ENCODE peak calls at places on chromosomes 5 and 9, in four cellular contexts. H is K562, Z is HepG2, Q is GM12878. I is an unnamed sample. For H3K4me1, the result is how much of the 10 kb centered on the place peaks cover.

GRCh38 chr5:135895474-135896006 is at the start of gene IL9:
- DNase-seq in H (no peak), Z (no peak), Q (no peak), I (no peak)

GRCh38 chr5:141647242-141647641 is 4.0 kb downstream of the FCHSD1 start:
- DNase-seq in H (no peak), Z (no peak), Q (no peak), I (no peak)

GRCh38 chr9:112174223-112174964 is 703 bp downstream of the SUSD1 start:
- DNase-seq in H (peak), Z (peak), Q (peak), I (peak)

GRCh38 chr9:13728121-13728520 is 448.6 kb upstream of the MPDZ start:
- DNase-seq in H (no peak), Z (no peak), Q (no peak), I (no peak)

GRCh38 chr9:69261636-69262035 is 63.4 kb upstream of the ENTREP1 start:
- DNase-seq in H (no peak), Z (no peak), Q (no peak), I (no peak)

GRCh38 chr5:9546973-9547947 is 1.4 kb upstream of the SEMA5A start:
- DNase-seq in H (no peak), Z (no peak), Q (no peak), I (no peak)

GRCh38 chr5:134451618-134452505 is 40.2 kb upstream of the CDKN2AIPNL start:
- DNase-seq in H (peak), Z (no peak), Q (no peak), I (peak)

GRCh38 chr5:93995126-93995621 is 253.8 kb upstream of the POU5F2 start:
- DNase-seq in H (no peak), Z (no peak), Q (peak), I (no peak)

GRCh38 chr9:91810286-91810905 is 139.6 kb downstream of the ROR2 start:
- DNase-seq in H (no peak), Z (no peak), Q (no peak), I (no peak)

GRCh38 chr5:73862796-73863195 is 236.8 kb downstream of the ARHGEF28 start:
- DNase-seq in H (no peak), Z (no peak), Q (no peak), I (no peak)

GRCh38 chr9:132651259-132651658 is 18.5 kb downstream of the DDX31 start:
- DNase-seq in H (no peak), Z (no peak), Q (no peak), I (peak)

GRCh38 chr5:33362915-33363314 is 77.8 kb upstream of the TARS1 start:
- DNase-seq in H (no peak), Z (no peak), Q (no peak), I (no peak)

GRCh38 chr9:111559000-111559610 is 34.1 kb downstream of the ZNF483 start:
- DNase-seq in H (no peak), Z (no peak), Q (no peak), I (no peak)

GRCh38 chr9:123364241-123364824 is 8.3 kb downstream of the CRB2 start:
- DNase-seq in H (peak), Z (no peak), Q (no peak), I (no peak)

GRCh38 chr5:1794896-1795290 is 4.7 kb downstream of the MRPL36 start:
- DNase-seq in H (no peak), Z (no peak), Q (no peak), I (no peak)

DNA sequence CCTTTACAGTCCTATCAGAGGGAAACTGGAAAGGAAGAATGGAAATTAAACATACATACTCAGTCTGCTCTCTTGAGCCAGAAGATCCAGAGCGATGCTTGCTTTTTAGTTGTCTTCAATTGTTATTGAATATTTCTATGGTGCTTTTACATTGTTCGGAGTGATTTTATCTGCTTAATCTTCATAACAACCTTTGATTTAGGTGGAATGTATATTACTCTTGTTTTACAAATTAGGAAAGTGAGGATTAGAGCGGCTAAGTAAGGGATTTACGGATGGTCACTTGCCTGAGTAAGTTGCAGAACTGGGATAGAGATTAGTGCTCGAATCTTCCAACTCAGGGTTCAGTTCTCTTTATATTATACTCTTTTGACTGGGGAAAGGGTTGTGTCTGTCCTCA is 69.1 kb downstream of the PBX3 start:
- DNase-seq in H (no peak), Z (no peak), Q (no peak), I (no peak)
- TF ChIP-seq MAX in H (no peak), Z (no peak), Q (no peak), I (no peak)

GRCh38 chr9:125603478-125604021 is 103.5 kb downstream of the MAPKAP1 start:
- DNase-seq in H (no peak), Z (no peak), Q (no peak), I (no peak)
- H3K4me1 ChIP-seq in H (under half), Z (under half), Q (under half), I (under half)

GRCh38 chr9:137382728-137383452 is 40.1 kb downstream of the EXD3 start:
- DNase-seq in H (peak), Z (no peak), Q (no peak), I (no peak)
- TF ChIP-seq CHD4 in H (no peak), Z (no peak), Q (no peak), I (no peak)

GRCh38 chr9:84107995-84108394 is 127.4 kb downstream of the RMI1 start:
- DNase-seq in H (no peak), Z (no peak), Q (no peak), I (no peak)
- TF ChIP-seq MAX in H (no peak), Z (no peak), Q (no peak), I (no peak)

GRCh38 chr9:79501546-79501945 is 70.2 kb upstream of the TLE4 start:
- DNase-seq in H (peak), Z (no peak), Q (no peak), I (no peak)
- H3K4me1 ChIP-seq in H (under half), Z (under half), Q (under half), I (under half)

GRCh38 chr5:176528761-176529115 is 8.5 kb downstream of the RNF44 start:
- DNase-seq in H (no peak), Z (no peak), Q (no peak), I (no peak)

GRCh38 chr5:176530983-176531901 is 6.0 kb downstream of the RNF44 start:
- DNase-seq in H (no peak), Z (no peak), Q (no peak), I (no peak)

GRCh38 chr5:176530406-176530982 is 6.7 kb downstream of the RNF44 start:
- DNase-seq in H (no peak), Z (no peak), Q (no peak), I (no peak)

GRCh38 chr5:176529116-176529823 is 7.9 kb downstream of the RNF44 start:
- DNase-seq in H (no peak), Z (no peak), Q (no peak), I (no peak)

GRCh38 chr5:176529824-176530195 is 7.4 kb downstream of the RNF44 start:
- DNase-seq in H (no peak), Z (no peak), Q (no peak), I (no peak)
- TF ChIP-seq CHD4 in H (no peak), Z (no peak), Q (no peak), I (no peak)

GRCh38 chr5:107765685-107766063 is 94.9 kb upstream of the EFNA5 start:
- DNase-seq in H (no peak), Z (no peak), Q (no peak), I (no peak)
- TF ChIP-seq MAX in H (no peak), Z (no peak), Q (no peak), I (no peak)